ENCODE peak calls at places on chromosomes 1 and 21, in eight cellular contexts. H is left ventricle myocardium inferior, Y is endodermal cell, B is heart right ventricle, A is pancreas, T is heart left ventricle, C is stomach, Z is OCI-LY7. S is an unnamed sample.
A peak's percentile ranks its signal among the peaks of the same experiment; 100 is the strongest.

GRCh38 chr1:89794406-89794805 is 26.4 kb upstream of the LRRC8D start:
- DNase-seq in B (no peak), T (no peak), A (no peak), Z (no peak), H (no peak), Y (peak; percentile 70), C (no peak), S (no peak)

GRCh38 chr1:204513117-204513716 is 3.0 kb upstream of the MDM4 start:
- DNase-seq in B (no peak), H (no peak), Z (peak; percentile 96), Y (no peak), A (no peak), C (no peak), T (no peak), S (no peak)

GRCh38 chr1:182629674-182630073 is 25.5 kb upstream of the RGS16 start:
- DNase-seq in T (no peak), C (no peak), H (no peak), A (no peak), Y (no peak), Z (peak; percentile 59), B (no peak), S (peak; percentile 39)

GRCh38 chr1:246827396-246827795 is 103.2 kb downstream of the SCCPDH start:
- DNase-seq in C (no peak), A (no peak), B (no peak), H (no peak), Y (no peak), Z (no peak), T (no peak), S (no peak)

GRCh38 chr1:31705080-31705866 is 1.5 kb upstream of the COL16A1 start:
- DNase-seq in B (peak; percentile 56), C (peak; percentile 60), H (peak; percentile 54), A (no peak), Z (peak; percentile 36), Y (peak; percentile 88), T (peak; percentile 43), S (peak; percentile 58)

GRCh38 chr1:9198538-9199361 is 35.8 kb upstream of the H6PD start:
- DNase-seq in A (no peak), H (no peak), C (no peak), B (peak; percentile 48), Y (peak; percentile 91), T (no peak), Z (no peak), S (no peak)

GRCh38 chr1:216293673-216294072 is 129.6 kb downstream of the USH2A start:
- DNase-seq in T (no peak), Y (no peak), A (no peak), H (no peak), C (no peak), B (no peak), Z (no peak), S (no peak)

GRCh38 chr21:46239817-46240325 is 11.3 kb upstream of the LSS start:
- DNase-seq in T (no peak), Z (no peak), H (no peak), A (no peak), B (no peak), Y (no peak), C (no peak), S (no peak)

GRCh38 chr1:12194666-12195216 is 27.9 kb downstream of the TNFRSF1B start:
- DNase-seq in A (no peak), B (no peak), Y (no peak), Z (no peak), T (no peak), H (no peak), C (no peak), S (no peak)

GRCh38 chr1:116514708-116515525 is 55.9 kb downstream of the CD58 start:
- DNase-seq in Y (no peak), H (no peak), Z (no peak), A (no peak), T (no peak), C (no peak), B (no peak), S (peak; percentile 28)

GRCh38 chr1:204565617-204566582 is 49.7 kb downstream of the MDM4 start:
- DNase-seq in B (no peak), Y (peak; percentile 89), Z (peak; percentile 90), T (peak; percentile 33), C (peak; percentile 36), A (no peak), H (no peak), S (peak; percentile 34)

GRCh38 chr1:211237579-211237978 is 21.6 kb upstream of the RCOR3 start:
- DNase-seq in Z (no peak), C (no peak), B (no peak), Y (no peak), A (no peak), T (no peak), H (no peak), S (no peak)

GRCh38 chr1:40773748-40774265 is 9.8 kb upstream of the KCNQ4 start:
- DNase-seq in Z (no peak), B (no peak), T (no peak), Y (peak; percentile 69), C (no peak), H (no peak), A (no peak), S (no peak)

GRCh38 chr1:40750326-40750975 is 33.1 kb upstream of the KCNQ4 start:
- DNase-seq in T (no peak), A (no peak), Y (no peak), Z (no peak), B (no peak), H (no peak), C (no peak), S (no peak)

GRCh38 chr1:41277371-41277994 is 35.4 kb upstream of the SCMH1 start:
- DNase-seq in Z (no peak), H (no peak), T (no peak), Y (no peak), C (no peak), A (no peak), B (no peak), S (no peak)

GRCh38 chr21:22758478-22758877 is 1760.3 kb downstream of the NCAM2 start:
- DNase-seq in T (no peak), A (no peak), Z (no peak), Y (no peak), H (no peak), C (no peak), B (no peak), S (no peak)

GRCh38 chr1:231421616-231421970 is 494 bp downstream of the EGLN1 start:
- DNase-seq in Y (no peak), B (peak; percentile 52), Z (peak; percentile 74), H (peak; percentile 44), T (peak; percentile 46), A (no peak), C (peak; percentile 44), S (peak; percentile 10)

DNA sequence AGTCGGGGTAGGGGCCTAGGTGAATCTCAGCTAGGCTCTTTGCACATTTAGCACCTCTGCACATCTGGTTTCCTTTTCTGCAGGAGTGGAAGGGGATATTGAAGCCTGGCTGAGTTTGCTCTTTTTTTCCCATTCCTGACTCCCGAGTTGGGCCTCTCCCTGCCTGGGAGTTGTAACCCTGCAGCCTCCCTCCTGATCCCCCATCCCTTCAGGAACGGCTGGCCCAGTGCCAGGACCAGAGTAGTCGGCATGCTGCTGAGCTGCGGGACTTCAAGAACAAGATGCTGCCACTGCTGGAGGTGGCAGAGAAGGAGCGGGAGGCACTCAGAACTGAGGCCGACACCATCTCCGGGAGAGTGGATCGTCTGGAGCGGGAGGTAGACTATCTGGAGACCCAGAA is 846 bp downstream of the OLFML3 start:
- DNase-seq in B (peak; percentile 74), Z (no peak), A (peak; percentile 55), T (peak; percentile 59), Y (no peak), H (peak; percentile 54), C (peak; percentile 39), S (no peak)
- H3K27ac ChIP-seq in B (peak overlapping the region; percentile 61), Z (no peak overlapping the region), A (peak overlapping the region; percentile 49), T (no peak overlapping the region), Y (no peak overlapping the region), H (peak overlapping the region; percentile 76), C (peak overlapping the region; percentile 79), S (no peak overlapping the region)

GRCh38 chr1:206713910-206714312 is 29.2 kb downstream of the MAPKAPK2 start:
- DNase-seq in Z (no peak), A (no peak), C (no peak), Y (no peak), T (no peak), B (no peak), H (no peak), S (no peak)
- H3K4me1 ChIP-seq in Z (peaks cover 45% of the 10 kb centered on the region), A (peaks cover 35% of the 10 kb centered on the region), C (peaks cover 87% of the 10 kb centered on the region), Y (peaks cover 5% of the 10 kb centered on the region), T (peaks cover 23% of the 10 kb centered on the region), B (peaks cover 84% of the 10 kb centered on the region), H (peaks cover 98% of the 10 kb centered on the region), S (peaks cover 58% of the 10 kb centered on the region)

GRCh38 chr21:29362758-29363157 is 64.0 kb downstream of the BACH1 start:
- DNase-seq in Y (no peak), Z (no peak), H (no peak), T (no peak), A (no peak), B (no peak), C (no peak), S (no peak)

GRCh38 chr21:29366532-29366931 is 67.8 kb downstream of the BACH1 start:
- DNase-seq in C (no peak), H (no peak), A (no peak), T (no peak), Z (no peak), Y (peak; percentile 1), B (no peak), S (no peak)

GRCh38 chr21:29365636-29366305 is 67.0 kb downstream of the BACH1 start:
- DNase-seq in A (no peak), B (no peak), T (no peak), Z (no peak), Y (peak; percentile 12), H (no peak), C (no peak), S (no peak)

GRCh38 chr21:29359718-29360117 is 61.0 kb downstream of the BACH1 start:
- DNase-seq in Z (no peak), H (no peak), B (no peak), C (no peak), Y (no peak), T (no peak), A (no peak), S (no peak)

GRCh38 chr21:29360799-29361765 is 62.4 kb downstream of the BACH1 start:
- DNase-seq in T (no peak), H (no peak), C (no peak), Z (peak; percentile 9), Y (no peak), B (no peak), A (no peak), S (no peak)
- TF ChIP-seq CTCF in T (no peak), H (no peak), C (no peak), Z (peak; percentile 54), Y (peak; percentile 69), B (no peak), A (no peak), S (peak; percentile 38)

GRCh38 chr1:63817152-63817667 is 43.4 kb downstream of the ROR1 start:
- DNase-seq in Y (no peak), Z (no peak), H (no peak), T (no peak), B (no peak), A (no peak), C (peak; percentile 39), S (no peak)

GRCh38 chr1:63812071-63812700 is 38.4 kb downstream of the ROR1 start:
- DNase-seq in Y (no peak), A (no peak), H (no peak), Z (no peak), T (no peak), B (no peak), C (no peak), S (no peak)

GRCh38 chr1:63810936-63811335 is 37.1 kb downstream of the ROR1 start:
- DNase-seq in Z (no peak), H (no peak), T (no peak), C (no peak), B (no peak), Y (no peak), A (no peak), S (no peak)

GRCh38 chr1:63817700-63818099 is 43.9 kb downstream of the ROR1 start:
- DNase-seq in T (no peak), C (no peak), A (no peak), Z (no peak), H (no peak), Y (no peak), B (no peak), S (no peak)

GRCh38 chr1:63813829-63814277 is 40.0 kb downstream of the ROR1 start:
- DNase-seq in A (no peak), H (no peak), Y (no peak), B (no peak), T (no peak), Z (no peak), C (no peak), S (no peak)
- H3K27ac ChIP-seq in A (no peak overlapping the region), H (peak overlapping the region; percentile 43), Y (no peak overlapping the region), B (no peak overlapping the region), T (no peak overlapping the region), Z (no peak overlapping the region), C (peak overlapping the region; percentile 17), S (no peak overlapping the region)